ENCODE peak calls at places on chromosome 5, in four cellular contexts. N is left ventricle myocardium inferior, W is heart left ventricle, L is psoas muscle. X is an unnamed sample. For H3K36me3 and H3K4me1, the result is how much of the 10 kb centered on the place peaks cover.

GRCh38 chr5:87121315-87122170 is 146.1 kb upstream of the RASA1 start:
- DNase-seq in W (no peak), L (no peak), N (no peak), X (peak)

GRCh38 chr5:115685966-115686691 is 60.3 kb upstream of the TMED7 start:
- DNase-seq in L (no peak), W (peak), N (no peak), X (no peak)

GRCh38 chr5:176693477-176693851 is 46.2 kb downstream of the TSPAN17 start:
- DNase-seq in L (no peak), W (no peak), N (no peak), X (no peak)

GRCh38 chr5:170278611-170279500 is 18.7 kb downstream of the LCP2 start:
- DNase-seq in W (peak), N (peak), L (peak), X (peak)

GRCh38 chr5:176339304-176339703 is 22.3 kb downstream of the KIAA1191 start:
- DNase-seq in N (no peak), W (no peak), L (no peak), X (no peak)

GRCh38 chr5:15737036-15737821 is 237.2 kb downstream of the FBXL7 start:
- DNase-seq in W (no peak), L (no peak), N (no peak), X (no peak)

GRCh38 chr5:171272996-171273970 is 35.8 kb upstream of the TLX3 start:
- DNase-seq in N (no peak), L (no peak), W (no peak), X (no peak)

GRCh38 chr5:113022661-113023060 is 46.1 kb downstream of the DCP2 start:
- DNase-seq in L (no peak), W (no peak), N (no peak), X (no peak)

GRCh38 chr5:71969464-71969863 is 137.8 kb upstream of the MAP1B start:
- DNase-seq in N (no peak), L (no peak), W (no peak), X (no peak)

GRCh38 chr5:66443462-66444130 is 152.6 kb upstream of the MAST4 start:
- DNase-seq in L (no peak), N (no peak), W (no peak), X (no peak)

GRCh38 chr5:7548576-7548975 is 152.6 kb downstream of the ADCY2 start:
- DNase-seq in W (no peak), N (no peak), L (no peak), X (no peak)

GRCh38 chr5:122142480-122142879 is 13.1 kb downstream of the ZNF474 start:
- DNase-seq in N (no peak), W (no peak), L (no peak), X (no peak)

GRCh38 chr5:81164936-81165335 is 68.2 kb upstream of the CKMT2 start:
- DNase-seq in N (no peak), W (no peak), L (no peak), X (no peak)

GRCh38 chr5:88875609-88876234 is 7.3 kb downstream of the MEF2C start:
- DNase-seq in W (no peak), L (no peak), N (no peak), X (no peak)

GRCh38 chr5:1974081-1974480 is 91.4 kb upstream of the IRX4 start:
- DNase-seq in L (no peak), W (no peak), N (no peak), X (no peak)

GRCh38 chr5:176157656-176158055 is 80.6 kb upstream of the SIMC1 start:
- DNase-seq in W (no peak), L (no peak), N (no peak), X (no peak)

GRCh38 chr5:6701500-6701899 is 11.7 kb upstream of the TENT4A start:
- DNase-seq in N (no peak), W (no peak), L (no peak), X (no peak)

GRCh38 chr5:145162641-145163040 is 672.5 kb downstream of the PRELID2 start:
- DNase-seq in L (no peak), W (no peak), N (no peak), X (no peak)

GRCh38 chr5:139925163-139925562 is 117.9 kb downstream of the NRG2 start:
- DNase-seq in W (no peak), L (no peak), N (no peak), X (no peak)

GRCh38 chr5:148794729-148795590 is 31.5 kb upstream of the ADRB2 start:
- DNase-seq in W (no peak), N (no peak), L (no peak), X (no peak)

GRCh38 chr5:143922718-143923117 is 110.8 kb downstream of the HMHB1 start:
- DNase-seq in W (no peak), N (no peak), L (no peak), X (no peak)

GRCh38 chr5:3365501-3366215 is 230.0 kb upstream of the IRX1 start:
- DNase-seq in L (no peak), N (no peak), W (no peak), X (no peak)

GRCh38 chr5:83145882-83146331 is 68.6 kb downstream of the XRCC4 start:
- DNase-seq in N (no peak), L (no peak), W (no peak), X (no peak)

GRCh38 chr5:43674536-43674935 is 71.6 kb downstream of the NNT start:
- DNase-seq in N (no peak), W (no peak), L (no peak), X (no peak)

GRCh38 chr5:79346420-79346824 is 110.5 kb downstream of the JMY start:
- DNase-seq in N (no peak), L (no peak), W (no peak), X (no peak)

GRCh38 chr5:72408602-72409001 is 88.4 kb downstream of the PTCD2 start:
- DNase-seq in W (no peak), L (no peak), N (no peak), X (no peak)

GRCh38 chr5:7886849-7887460 is 18.0 kb downstream of the MTRR start:
- DNase-seq in L (no peak), W (no peak), N (no peak), X (no peak)

GRCh38 chr5:72871358-72872024 is 55.0 kb downstream of the TNPO1 start:
- DNase-seq in L (no peak), W (no peak), N (no peak), X (no peak)

GRCh38 chr5:143636951-143637528 is 174.9 kb upstream of the HMHB1 start:
- DNase-seq in N (no peak), L (no peak), W (no peak), X (no peak)

GRCh38 chr5:159923008-159923407 is 6.7 kb downstream of the ADRA1B start:
- DNase-seq in L (no peak), N (no peak), W (no peak), X (no peak)

GRCh38 chr5:139061856-139062255 is 136.3 kb downstream of the SIL1 start:
- DNase-seq in L (no peak), W (no peak), N (no peak), X (no peak)

GRCh38 chr5:1325870-1326546 is 18.9 kb downstream of the CLPTM1L start:
- DNase-seq in N (no peak), L (no peak), W (no peak), X (no peak)

DNA sequence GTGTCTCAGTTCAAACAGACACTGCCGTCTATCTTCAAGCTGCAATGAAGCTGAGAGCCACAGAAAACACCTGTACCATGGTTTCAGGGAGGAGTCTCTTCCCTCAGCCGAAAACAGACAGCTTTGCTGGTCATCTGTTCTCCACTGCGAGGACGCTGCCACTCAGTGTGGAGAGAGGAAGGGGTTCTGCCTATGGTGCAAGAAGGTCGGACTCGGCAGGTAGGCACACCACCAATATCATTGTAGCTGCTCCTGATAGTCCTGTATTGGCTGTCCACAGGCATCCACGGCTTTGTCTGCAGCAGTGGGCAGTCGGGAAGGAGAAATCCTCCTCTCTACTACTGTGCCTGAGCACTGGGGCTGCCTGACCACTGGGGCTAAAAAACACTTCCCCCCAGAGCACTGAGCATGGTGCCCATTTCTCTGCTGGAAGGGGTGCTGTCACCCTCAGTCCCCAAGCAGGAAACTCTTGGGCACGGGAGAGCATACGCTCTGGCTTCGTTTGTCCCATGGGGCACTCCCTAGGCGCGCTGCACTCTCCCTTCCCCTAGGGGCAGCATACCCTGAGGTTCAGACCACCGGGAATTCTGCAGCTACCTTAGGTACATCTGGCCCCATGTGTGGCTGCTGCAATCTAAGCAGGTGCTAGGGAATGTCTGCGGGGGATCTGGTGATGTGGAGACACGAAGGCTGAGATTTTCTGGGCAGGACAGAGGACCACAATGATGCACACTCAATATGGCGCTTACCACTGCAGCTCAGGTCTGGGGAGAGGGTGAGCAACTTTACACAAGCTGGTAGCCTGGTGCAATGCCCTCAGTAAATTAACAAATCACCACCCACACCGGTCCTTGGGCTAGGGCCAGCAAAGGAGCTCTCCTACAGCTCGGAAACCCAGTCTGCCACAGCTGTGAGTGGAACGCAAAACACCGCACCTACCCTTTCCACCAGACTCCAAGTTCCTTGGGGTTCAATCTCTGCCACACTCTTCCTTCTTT is 880.9 kb upstream of the SEMA6A start:
- DNase-seq in W (no peak), N (no peak), L (peak), X (no peak)
- H3K27ac ChIP-seq in W (no peak), N (no peak), L (no peak), X (no peak)

DNA sequence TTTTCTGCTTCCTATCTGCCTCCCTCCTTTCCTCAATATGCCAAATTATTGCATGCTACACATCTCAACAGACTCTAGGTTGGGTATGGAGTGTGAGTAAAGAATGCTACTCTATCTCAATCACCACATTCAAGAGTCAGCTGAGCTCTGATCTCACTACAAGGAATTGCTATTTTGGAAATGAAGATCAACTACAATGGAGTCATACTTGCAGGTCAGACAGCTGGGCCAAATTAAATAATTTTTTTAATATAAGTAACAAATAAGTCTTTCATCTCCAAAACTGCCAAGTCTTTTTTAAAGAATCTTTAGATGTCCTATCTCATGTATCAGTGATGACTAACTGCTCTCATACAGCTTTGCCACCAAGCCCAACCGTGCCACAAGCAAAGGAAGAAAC is 64.0 kb downstream of the DEPDC1B start:
- DNase-seq in N (no peak), W (no peak), L (no peak), X (no peak)
- H3K36me3 ChIP-seq in N (under half), W (under half), L (under half), X (under half)

DNA sequence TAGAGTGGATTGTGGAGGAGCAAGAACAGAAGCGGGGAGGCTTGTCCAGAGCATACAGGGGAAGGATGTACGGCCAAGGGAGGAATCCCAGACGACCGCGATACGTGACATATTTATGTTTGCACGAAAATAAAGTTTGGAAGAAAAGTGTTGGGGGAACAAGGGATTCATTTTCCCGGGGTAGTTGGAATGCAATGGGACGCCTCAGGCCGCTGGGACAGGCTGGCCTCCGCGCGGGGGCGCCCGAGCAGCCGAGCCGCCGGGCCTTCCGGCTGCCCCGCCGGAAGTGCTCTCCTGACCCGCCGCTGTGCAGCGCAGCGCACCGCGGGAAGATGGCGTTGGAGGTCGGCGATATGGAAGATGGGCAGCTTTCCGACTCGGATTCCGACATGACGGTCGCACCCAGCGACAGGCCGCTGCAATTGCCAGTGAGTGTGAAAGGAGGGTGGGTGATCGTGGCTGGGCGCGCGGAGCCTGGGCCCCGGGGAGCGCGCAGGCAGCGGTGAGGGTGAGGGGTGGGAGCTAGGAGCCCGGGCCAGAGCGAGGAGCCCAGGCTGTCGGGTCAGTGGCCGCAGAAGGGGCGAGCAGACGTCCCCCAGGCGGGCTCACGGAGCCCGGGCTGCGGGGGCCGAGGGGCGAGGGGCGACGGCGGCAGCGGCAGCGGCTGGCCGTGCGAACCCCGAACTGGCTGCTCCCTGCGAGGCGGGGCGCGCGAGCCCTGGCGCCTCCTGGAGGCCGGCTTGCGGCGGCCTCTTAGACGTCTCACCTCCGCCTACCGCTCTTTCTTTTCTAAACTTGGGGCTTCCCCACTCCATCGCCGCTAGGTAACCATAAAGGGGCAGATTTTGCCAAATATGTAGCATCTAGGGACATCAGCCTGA is at the start of gene PHAX:
- DNase-seq in N (peak), L (peak), W (peak), X (peak)
- H3K4me1 ChIP-seq in N (half or more), L (under half), W (under half), X (under half)

GRCh38 chr5:173771058-173771742 is 116.9 kb upstream of the CPEB4 start:
- DNase-seq in L (no peak), N (no peak), W (no peak), X (no peak)
- H3K27ac ChIP-seq in L (no peak), N (no peak), W (no peak), X (no peak)

DNA sequence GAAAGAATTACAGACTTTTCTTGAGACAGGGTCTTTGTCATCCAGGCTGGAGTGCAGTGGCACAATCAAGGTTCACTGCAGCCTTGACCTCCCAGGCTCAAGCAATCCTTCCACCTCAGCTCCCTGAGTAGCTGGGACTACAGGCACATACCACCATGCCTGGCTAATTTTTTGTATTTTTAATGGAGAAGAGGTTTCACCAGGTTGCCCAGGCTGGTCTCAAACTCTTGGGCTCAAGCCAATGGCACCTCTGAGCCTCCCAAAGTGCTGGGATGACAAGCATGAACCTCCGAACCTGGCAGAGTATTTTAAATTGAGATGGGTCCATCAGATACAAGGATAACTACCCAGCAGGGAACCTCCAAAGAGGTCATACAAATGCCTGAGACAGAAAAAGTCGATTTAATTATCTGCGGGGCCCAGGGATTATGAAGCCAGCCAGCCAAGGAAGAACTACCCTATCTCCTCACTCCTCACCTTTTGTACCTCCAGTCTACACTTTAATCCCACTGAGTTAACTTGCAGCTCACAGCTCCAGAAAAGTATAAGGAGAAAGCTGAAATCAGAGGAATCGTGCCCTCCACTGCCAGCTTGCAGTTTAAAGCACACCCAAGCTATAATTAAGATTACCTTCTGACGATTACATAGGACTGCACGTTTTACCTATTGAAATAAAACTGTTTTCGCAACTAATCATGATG is 8.1 kb downstream of the RPL37 start:
- DNase-seq in L (no peak), W (no peak), N (no peak), X (no peak)
- H3K36me3 ChIP-seq in L (half or more), W (half or more), N (half or more), X (half or more)

GRCh38 chr5:36885566-36886485 is 9.3 kb downstream of the NIPBL start:
- DNase-seq in L (no peak), W (peak), N (no peak), X (no peak)

GRCh38 chr5:36886791-36887190 is 10.2 kb downstream of the NIPBL start:
- DNase-seq in N (no peak), W (no peak), L (no peak), X (no peak)

GRCh38 chr5:36887532-36887931 is 11.0 kb downstream of the NIPBL start:
- DNase-seq in N (no peak), L (no peak), W (no peak), X (no peak)

GRCh38 chr5:36889264-36889663 is 12.7 kb downstream of the NIPBL start:
- DNase-seq in L (no peak), W (no peak), N (no peak), X (no peak)

DNA sequence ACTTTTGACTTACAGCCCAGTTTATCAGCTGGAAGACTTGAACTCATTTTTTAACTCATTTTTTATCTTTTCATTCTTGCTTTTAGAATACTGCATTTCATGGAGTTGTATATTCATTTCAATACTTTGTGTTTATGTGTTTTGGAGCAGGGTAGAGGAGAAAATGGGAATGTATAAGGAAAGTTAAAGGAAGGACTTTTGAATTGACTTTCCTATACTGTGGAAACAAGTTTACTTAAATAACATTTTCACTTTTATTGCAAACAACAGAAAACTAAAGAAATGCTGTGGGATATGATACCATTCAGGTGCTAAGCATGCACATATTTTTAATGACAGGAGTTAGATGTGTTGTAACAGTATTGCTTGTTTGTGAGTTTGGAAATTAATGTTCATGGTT is 11.7 kb downstream of the NIPBL start:
- DNase-seq in N (no peak), L (no peak), W (no peak), X (no peak)
- H3K4me1 ChIP-seq in N (half or more), L (under half), W (half or more), X (half or more)

GRCh38 chr5:92795633-92796032 is 785.4 kb downstream of the NR2F1-AS1 start:
- DNase-seq in L (no peak), W (no peak), N (no peak), X (no peak)

GRCh38 chr5:92801921-92802320 is 779.1 kb downstream of the NR2F1-AS1 start:
- DNase-seq in W (no peak), N (no peak), L (no peak), X (no peak)

GRCh38 chr5:92805446-92805845 is 775.6 kb downstream of the NR2F1-AS1 start:
- DNase-seq in L (no peak), N (no peak), W (no peak), X (no peak)

DNA sequence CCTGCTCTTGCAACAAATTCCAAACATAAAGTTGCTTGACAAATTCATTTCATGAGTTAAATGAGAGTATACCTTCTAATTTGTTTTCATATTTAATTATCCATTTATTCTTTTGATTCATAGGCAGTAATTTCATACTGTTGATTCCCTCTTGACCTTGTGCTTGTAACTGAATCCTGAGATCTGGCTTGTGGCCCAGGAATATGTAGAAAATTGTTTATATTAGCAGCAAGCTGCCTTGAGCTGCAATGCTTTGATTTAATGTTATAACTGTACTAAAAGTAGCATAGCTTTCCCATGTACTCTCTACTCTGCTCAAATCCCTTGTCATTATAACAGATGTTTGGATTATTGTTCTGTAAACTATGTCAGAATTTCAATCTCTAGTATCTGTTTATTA is 780.7 kb downstream of the NR2F1-AS1 start:
- DNase-seq in N (no peak), W (no peak), L (no peak), X (no peak)
- H3K27ac ChIP-seq in N (no peak), W (no peak), L (no peak), X (no peak)

GRCh38 chr5:32410630-32411029 is 33.9 kb downstream of the ZFR start:
- DNase-seq in N (no peak), L (no peak), W (no peak), X (no peak)
- H3K36me3 ChIP-seq in N (half or more), L (half or more), W (under half), X (half or more)

GRCh38 chr5:149799965-149800516 is 69.9 kb downstream of the PPARGC1B start:
- DNase-seq in L (no peak), W (no peak), N (no peak), X (no peak)
- H3K4me1 ChIP-seq in L (half or more), W (half or more), N (half or more), X (under half)